ENCODE peak calls at places on chromosomes 1 and 21, in six cellular contexts. R is astrocyte, E is GM12865, A is NCI-H1105, K is GM23338, B is A673. J is an unnamed sample.

GRCh38 chr21:42012763-42013329 is 2.7 kb upstream of the ZBTB21 start:
- DNase-seq in R (no peak), E (no peak), A (no peak), K (no peak), B (no peak), J (no peak)

GRCh38 chr1:207781312-207781711 is 29.5 kb downstream of the CD46 start:
- DNase-seq in R (no peak), E (no peak), A (no peak), K (no peak), B (no peak), J (no peak)

GRCh38 chr1:150213170-150214098 is 22.5 kb downstream of the ANP32E start:
- DNase-seq in R (peak), E (peak), A (peak), K (peak), B (peak), J (peak)

GRCh38 chr1:206420471-206420870 is 49.8 kb upstream of the IKBKE start:
- DNase-seq in R (no peak), E (no peak), A (no peak), K (no peak), B (no peak), J (no peak)

GRCh38 chr1:47443530-47444316 is 5.9 kb downstream of the FOXD2 start:
- DNase-seq in R (no peak), E (no peak), A (no peak), K (peak), B (no peak), J (peak)

GRCh38 chr1:109208431-109208830 is 5.3 kb upstream of the SARS1 start:
- DNase-seq in R (peak), E (no peak), A (no peak), K (no peak), B (no peak), J (no peak)

GRCh38 chr1:203335503-203335902 is 15.4 kb downstream of the FMOD start:
- DNase-seq in R (no peak), E (no peak), A (no peak), K (no peak), B (no peak), J (no peak)

GRCh38 chr1:186865861-186866260 is 37.1 kb downstream of the PLA2G4A start:
- DNase-seq in R (no peak), E (no peak), A (no peak), K (no peak), B (peak), J (no peak)

GRCh38 chr1:35172022-35172421 is 20.9 kb downstream of the SFPQ start:
- DNase-seq in R (no peak), E (no peak), A (no peak), K (no peak), B (no peak), J (no peak)

GRCh38 chr1:184827600-184828368 is 73.1 kb upstream of the EDEM3 start:
- DNase-seq in R (peak), E (no peak), A (no peak), K (no peak), B (no peak), J (no peak)

GRCh38 chr1:6581561-6582305 is 1.9 kb downstream of the ZBTB48 start:
- DNase-seq in R (no peak), E (peak), A (no peak), K (no peak), B (no peak), J (no peak)

GRCh38 chr1:215466361-215466760 is 100.7 kb upstream of the KCTD3 start:
- DNase-seq in R (no peak), E (no peak), A (no peak), K (peak), B (no peak), J (no peak)

GRCh38 chr1:54355931-54356679 is 50.1 kb downstream of the SSBP3 start:
- DNase-seq in R (no peak), E (peak), A (no peak), K (no peak), B (peak), J (peak)

GRCh38 chr1:53295746-53296722 is 31.8 kb downstream of the LRP8 start:
- DNase-seq in R (no peak), E (peak), A (no peak), K (no peak), B (no peak), J (no peak)

GRCh38 chr1:26701995-26702679 is 6.3 kb downstream of the ARID1A start:
- DNase-seq in R (no peak), E (no peak), A (no peak), K (no peak), B (no peak), J (no peak)

GRCh38 chr1:44068442-44068861 is 37.2 kb upstream of the SLC6A9 start:
- DNase-seq in R (no peak), E (peak), A (no peak), K (no peak), B (no peak), J (no peak)

GRCh38 chr1:203686091-203686632 is 59.5 kb downstream of the ATP2B4 start:
- DNase-seq in R (no peak), E (no peak), A (peak), K (no peak), B (no peak), J (no peak)

GRCh38 chr1:27883536-27884181 is 11.3 kb downstream of the THEMIS2 start:
- DNase-seq in R (no peak), E (peak), A (no peak), K (no peak), B (no peak), J (no peak)

GRCh38 chr1:92784051-92784638 is 763 bp downstream of the EVI5 start:
- DNase-seq in R (peak), E (peak), A (peak), K (peak), B (peak), J (peak)

GRCh38 chr1:117562581-117563491 is 43.0 kb upstream of the TENT5C start:
- DNase-seq in R (no peak), E (no peak), A (no peak), K (no peak), B (no peak), J (no peak)

GRCh38 chr1:48616710-48617109 is 144.7 kb upstream of the SPATA6 start:
- DNase-seq in R (peak), E (no peak), A (no peak), K (no peak), B (no peak), J (no peak)

GRCh38 chr1:165352442-165353293 is 3.8 kb downstream of the LMX1A start:
- DNase-seq in R (no peak), E (no peak), A (no peak), K (peak), B (no peak), J (peak)